ENCODE peak calls at places on chromosomes 5 and 9, in seven cellular contexts. R is right atrium auricular region; L is sciatic nerve; W is HTR-8/SVneo; T is T follicular helper cell; O is activated T-helper 1 cell treated with anti-CD3 and anti-CD28 coated beads, Interleukin-2, amount 50 U/mL, for 16 hours; C is fibroblast of lung. V is an unnamed sample.

GRCh38 chr5:141703133-141703561 is 21.1 kb upstream of the ARAP3 start:
- DNase-seq in R (no peak), T (no peak), L (no peak), O (no peak), C (peak; percentile 33), W (no peak), V (no peak)

GRCh38 chr9:4662108-4662988 is at the start of gene PLPP6:
- DNase-seq in R (peak; percentile 90), C (peak; percentile 80), T (peak; percentile 75), W (peak; percentile 81), O (peak; percentile 50), L (peak; percentile 92), V (peak; percentile 95)

GRCh38 chr9:12699529-12699928 is 6.3 kb downstream of the TYRP1 start:
- DNase-seq in R (no peak), L (no peak), W (no peak), C (peak; percentile 29), O (no peak), T (no peak), V (no peak)

GRCh38 chr5:80615266-80615914 is 39.1 kb upstream of the MSH3 start:
- DNase-seq in T (no peak), O (no peak), R (no peak), C (no peak), W (no peak), L (no peak), V (no peak)

GRCh38 chr5:150523472-150524350 is 15.8 kb downstream of the NDST1 start:
- DNase-seq in R (no peak), O (no peak), L (no peak), W (peak; percentile 72), C (peak; percentile 87), T (no peak), V (peak; percentile 63)

GRCh38 chr5:143177263-143177994 is 226.1 kb downstream of the NR3C1 start:
- DNase-seq in T (no peak), W (peak; percentile 67), C (peak; percentile 93), R (no peak), O (no peak), L (no peak), V (peak; percentile 99)

GRCh38 chr5:158287643-158288228 is 428.8 kb upstream of the CLINT1 start:
- DNase-seq in W (peak; percentile 3), R (peak; percentile 65), T (no peak), L (no peak), O (no peak), C (peak; percentile 77), V (peak; percentile 85)

GRCh38 chr5:57432876-57433275 is 49.7 kb downstream of the ACTBL2 start:
- DNase-seq in T (no peak), C (no peak), R (no peak), L (no peak), O (no peak), W (no peak), V (peak; percentile 73)

GRCh38 chr9:92266486-92266885 is 27.0 kb downstream of the IARS1 start:
- DNase-seq in R (no peak), W (no peak), O (no peak), L (no peak), C (peak; percentile 4), T (no peak), V (no peak)

GRCh38 chr9:137149367-137149766 is 10.4 kb downstream of the GRIN1 start:
- DNase-seq in W (no peak), R (no peak), O (no peak), C (no peak), T (no peak), L (no peak), V (no peak)

GRCh38 chr5:86865396-86865795 is 247.7 kb downstream of the COX7C start:
- DNase-seq in L (no peak), T (no peak), R (no peak), O (no peak), C (no peak), W (no peak), V (no peak)

GRCh38 chr9:115024925-115025535 is 92.9 kb downstream of the TNC start:
- DNase-seq in O (no peak), R (no peak), C (no peak), W (no peak), T (no peak), L (no peak), V (no peak)

GRCh38 chr5:77390795-77391194 is 101.3 kb downstream of the WDR41 start:
- DNase-seq in T (no peak), C (peak; percentile 81), R (no peak), L (no peak), O (no peak), W (no peak), V (peak; percentile 84)

GRCh38 chr9:133032171-133032570 is 1.4 kb downstream of the GTF3C5 start:
- DNase-seq in T (no peak), L (no peak), R (no peak), O (no peak), W (no peak), C (no peak), V (no peak)